ENCODE peak calls at places on chromosome 2, in seven cellular contexts. M, F, G, H, B, U and Q are unnamed samples.

GRCh38 chr2:96580771-96581170 is 44.2 kb downstream of the ARID5A start:
- DNase-seq in M (peak), F (peak), G (peak), H (peak), B (no peak), U (peak), Q (no peak)

GRCh38 chr2:234722176-234722575 is 225.3 kb upstream of the ARL4C start:
- DNase-seq in M (no peak), F (no peak), G (no peak), H (no peak), B (no peak), U (no peak), Q (no peak)

GRCh38 chr2:225010804-225011203 is 31.5 kb downstream of the DOCK10 start:
- DNase-seq in M (no peak), F (peak), G (no peak), H (peak), B (no peak), U (no peak), Q (no peak)

GRCh38 chr2:127580167-127581049 is 44.9 kb downstream of the MYO7B start:
- DNase-seq in M (no peak), F (no peak), G (no peak), H (no peak), B (no peak), U (no peak), Q (no peak)

GRCh38 chr2:75607988-75608683 is 38.4 kb upstream of the MRPL19 start:
- DNase-seq in M (no peak), F (no peak), G (no peak), H (no peak), B (no peak), U (no peak), Q (no peak)

GRCh38 chr2:28219134-28219533 is 173.5 kb upstream of the FOSL2 start:
- DNase-seq in M (peak), F (no peak), G (no peak), H (no peak), B (no peak), U (no peak), Q (no peak)

GRCh38 chr2:148885209-148885608 is 10.2 kb downstream of the KIF5C start:
- DNase-seq in M (no peak), F (no peak), G (no peak), H (no peak), B (no peak), U (no peak), Q (no peak)

GRCh38 chr2:239596298-239596697 is 195.5 kb upstream of the HDAC4 start:
- DNase-seq in M (no peak), F (no peak), G (no peak), H (no peak), B (no peak), U (no peak), Q (no peak)

GRCh38 chr2:197059498-197059897 is 133.0 kb upstream of the PGAP1 start:
- DNase-seq in M (no peak), F (no peak), G (no peak), H (no peak), B (no peak), U (no peak), Q (no peak)

GRCh38 chr2:121099329-121100318 is 185.4 kb downstream of the TFCP2L1 start:
- DNase-seq in M (peak), F (peak), G (no peak), H (peak), B (no peak), U (no peak), Q (no peak)

GRCh38 chr2:41994177-41994576 is 53.6 kb upstream of the PKDCC start:
- DNase-seq in M (no peak), F (no peak), G (no peak), H (no peak), B (no peak), U (no peak), Q (no peak)

GRCh38 chr2:6580982-6581381 is 284.7 kb downstream of the CMPK2 start:
- DNase-seq in M (no peak), F (no peak), G (no peak), H (no peak), B (no peak), U (no peak), Q (no peak)

GRCh38 chr2:230671117-230671516 is 41.5 kb upstream of the CAB39 start:
- DNase-seq in M (no peak), F (no peak), G (no peak), H (no peak), B (no peak), U (no peak), Q (no peak)

GRCh38 chr2:172011814-172012580 is 12.2 kb downstream of the METAP1D start:
- DNase-seq in M (no peak), F (no peak), G (no peak), H (no peak), B (no peak), U (no peak), Q (no peak)

GRCh38 chr2:203824653-203825052 is 42.9 kb upstream of the CTLA4 start:
- DNase-seq in M (no peak), F (no peak), G (no peak), H (no peak), B (no peak), U (no peak), Q (no peak)

GRCh38 chr2:111244864-111245263 is 124.2 kb downstream of the BCL2L11 start:
- DNase-seq in M (no peak), F (no peak), G (no peak), H (no peak), B (no peak), U (no peak), Q (no peak)

GRCh38 chr2:61510674-61511671 is 27.2 kb downstream of the XPO1 start:
- DNase-seq in M (no peak), F (no peak), G (peak), H (no peak), B (no peak), U (no peak), Q (no peak)

GRCh38 chr2:136051001-136051724 is 65.7 kb upstream of the DARS1 start:
- DNase-seq in M (no peak), F (no peak), G (no peak), H (no peak), B (no peak), U (no peak), Q (no peak)

GRCh38 chr2:216372761-216373291 is 543 bp upstream of the MARCHF4 start:
- DNase-seq in M (no peak), F (peak), G (no peak), H (no peak), B (no peak), U (no peak), Q (no peak)

GRCh38 chr2:240623531-240624010 is 1.7 kb upstream of the GPR35 start:
- DNase-seq in M (no peak), F (no peak), G (no peak), H (no peak), B (no peak), U (no peak), Q (no peak)

GRCh38 chr2:216590780-216591179 is 42.4 kb upstream of the IGFBP2 start:
- DNase-seq in M (no peak), F (peak), G (no peak), H (no peak), B (no peak), U (no peak), Q (no peak)

GRCh38 chr2:202652119-202652518 is 17.4 kb downstream of the FAM117B start:
- DNase-seq in M (no peak), F (no peak), G (no peak), H (no peak), B (no peak), U (no peak), Q (no peak)

GRCh38 chr2:202653890-202654289 is 19.1 kb downstream of the FAM117B start:
- DNase-seq in M (no peak), F (no peak), G (no peak), H (no peak), B (no peak), U (no peak), Q (no peak)

GRCh38 chr2:202660796-202661195 is 26.0 kb downstream of the FAM117B start:
- DNase-seq in M (no peak), F (no peak), G (no peak), H (no peak), B (no peak), U (no peak), Q (no peak)

GRCh38 chr2:202657876-202658275 is 23.1 kb downstream of the FAM117B start:
- DNase-seq in M (no peak), F (no peak), G (no peak), H (no peak), B (no peak), U (no peak), Q (no peak)
- TF ChIP-seq CTCF in M (no peak), F (no peak), G (no peak), H (no peak), B (no peak), U (no peak), Q (no peak)

DNA sequence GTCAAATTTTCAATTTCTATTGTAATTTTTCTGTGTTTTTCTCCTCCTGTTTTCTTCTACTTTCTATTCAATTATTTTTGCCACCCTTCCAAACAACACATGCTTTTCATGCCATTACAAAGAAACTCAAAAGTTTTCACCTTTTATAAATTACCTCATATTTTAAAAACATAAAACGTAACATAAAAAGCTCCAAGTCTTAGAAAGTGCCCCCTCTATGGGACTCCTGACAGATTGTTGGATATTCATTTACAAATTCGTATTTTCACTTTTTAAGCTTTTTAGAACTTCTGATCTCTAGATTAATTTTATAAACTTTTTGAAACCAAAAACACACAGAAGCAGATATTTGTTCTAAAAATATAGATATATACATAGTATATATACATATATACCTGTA is 1.6 kb downstream of the COL5A2 start:
- DNase-seq in M (no peak), F (peak), G (no peak), H (no peak), B (no peak), U (peak), Q (no peak)
- TF ChIP-seq CTCF in M (peak), F (peak), G (no peak), H (peak), B (no peak), U (peak), Q (no peak)

DNA sequence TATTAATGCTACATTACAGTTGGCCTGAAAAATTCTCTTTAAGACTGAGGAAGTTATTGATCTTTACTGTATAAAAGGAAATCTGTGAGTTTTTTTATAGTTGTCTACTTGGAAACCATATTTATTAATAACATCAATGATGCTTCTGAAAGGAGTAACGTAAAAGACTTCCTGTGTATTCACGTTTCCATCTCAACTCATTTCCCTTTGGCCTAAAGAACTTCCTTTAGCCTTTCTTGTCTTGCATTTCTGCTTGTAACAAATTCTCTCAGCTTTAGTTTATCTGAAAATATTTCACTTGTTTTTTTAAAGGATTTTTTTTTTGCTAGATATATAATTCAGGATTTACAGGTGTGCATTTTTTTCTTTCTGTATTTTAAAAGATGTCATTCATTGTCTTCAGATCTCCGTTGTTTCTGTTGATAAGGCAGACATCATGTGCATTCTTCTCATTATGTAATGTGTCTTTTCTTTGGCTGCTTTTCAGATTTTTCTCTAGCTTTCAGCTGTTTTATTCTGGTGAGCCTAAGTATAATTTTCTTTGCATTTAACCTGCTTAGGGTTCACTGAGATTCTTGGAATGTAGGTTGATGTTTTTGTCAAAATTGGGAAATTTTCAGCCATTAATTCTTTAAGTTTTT is 159.0 kb upstream of the DAPL1 start:
- DNase-seq in M (no peak), F (no peak), G (no peak), H (no peak), B (no peak), U (no peak), Q (no peak)
- TF ChIP-seq CTCF in M (no peak), F (no peak), G (no peak), H (no peak), B (no peak), U (no peak), Q (no peak)

GRCh38 chr2:128604045-128604444 is 285.4 kb upstream of the HS6ST1 start:
- DNase-seq in M (no peak), F (no peak), G (peak), H (no peak), B (no peak), U (no peak), Q (no peak)

GRCh38 chr2:128602038-128602698 is 283.5 kb upstream of the HS6ST1 start:
- DNase-seq in M (no peak), F (no peak), G (peak), H (no peak), B (no peak), U (no peak), Q (no peak)

GRCh38 chr2:128605421-128605820 is 286.8 kb upstream of the HS6ST1 start:
- DNase-seq in M (no peak), F (no peak), G (peak), H (no peak), B (no peak), U (no peak), Q (no peak)

GRCh38 chr2:128602699-128603101 is 284.0 kb upstream of the HS6ST1 start:
- DNase-seq in M (no peak), F (no peak), G (peak), H (no peak), B (no peak), U (no peak), Q (no peak)

GRCh38 chr2:128603411-128603924 is 284.8 kb upstream of the HS6ST1 start:
- DNase-seq in M (no peak), F (no peak), G (peak), H (no peak), B (no peak), U (no peak), Q (no peak)
- TF ChIP-seq CTCF in M (no peak), F (no peak), G (no peak), H (no peak), B (no peak), U (no peak), Q (no peak)

DNA sequence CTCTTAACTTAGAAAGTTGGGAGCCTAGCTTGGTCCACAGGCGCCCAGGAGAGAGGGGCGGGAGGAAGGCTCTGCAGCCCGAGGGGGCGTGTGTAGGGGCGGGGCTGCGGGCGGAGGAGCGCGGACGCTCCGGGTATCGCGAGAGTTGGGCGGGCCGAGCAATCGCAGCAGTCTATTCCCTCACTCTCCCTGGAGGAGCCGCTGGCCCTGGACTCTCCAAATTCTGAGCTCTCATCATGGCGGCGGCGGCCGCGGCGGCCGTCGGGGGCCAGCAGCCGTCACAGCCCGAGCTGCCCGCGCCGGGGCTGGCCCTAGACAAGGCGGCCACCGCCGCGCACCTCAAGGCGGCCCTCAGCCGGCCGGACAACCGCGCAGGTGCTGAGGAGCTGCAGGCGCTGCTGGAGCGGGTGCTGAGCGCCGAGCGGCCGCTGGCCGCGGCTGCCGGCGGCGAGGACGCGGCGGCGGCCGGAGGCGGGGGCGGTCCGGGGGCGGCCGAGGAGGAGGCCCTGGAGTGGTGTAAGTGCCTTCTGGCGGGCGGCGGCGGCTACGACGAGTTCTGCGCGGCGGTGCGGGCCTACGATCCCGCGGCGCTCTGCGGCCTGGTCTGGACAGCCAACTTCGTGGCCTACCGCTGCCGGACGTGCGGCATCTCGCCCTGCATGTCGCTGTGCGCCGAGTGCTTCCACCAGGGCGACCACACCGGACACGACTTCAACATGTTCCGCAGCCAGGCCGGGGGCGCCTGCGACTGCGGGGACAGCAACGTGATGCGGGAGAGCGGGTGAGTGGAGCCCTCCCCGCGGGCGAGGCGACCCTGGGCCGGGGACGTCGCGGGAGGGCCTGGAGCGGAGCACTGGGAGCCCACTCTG is at the start of gene UBR3:
- DNase-seq in M (peak), F (peak), G (peak), H (peak), B (peak), U (peak), Q (peak)
- TF ChIP-seq CTCF in M (no peak), F (no peak), G (no peak), H (no peak), B (no peak), U (no peak), Q (no peak)

GRCh38 chr2:238571626-238572372 is 145.1 kb downstream of the ASB1 start:
- DNase-seq in M (no peak), F (no peak), G (no peak), H (no peak), B (no peak), U (no peak), Q (no peak)

GRCh38 chr2:238574490-238575271 is 148.0 kb downstream of the ASB1 start:
- DNase-seq in M (no peak), F (no peak), G (no peak), H (no peak), B (no peak), U (no peak), Q (no peak)

GRCh38 chr2:238570926-238571325 is 144.2 kb downstream of the ASB1 start:
- DNase-seq in M (no peak), F (no peak), G (no peak), H (no peak), B (no peak), U (no peak), Q (no peak)

GRCh38 chr2:238573916-238574315 is 147.2 kb downstream of the ASB1 start:
- DNase-seq in M (no peak), F (no peak), G (no peak), H (no peak), B (no peak), U (no peak), Q (no peak)

DNA sequence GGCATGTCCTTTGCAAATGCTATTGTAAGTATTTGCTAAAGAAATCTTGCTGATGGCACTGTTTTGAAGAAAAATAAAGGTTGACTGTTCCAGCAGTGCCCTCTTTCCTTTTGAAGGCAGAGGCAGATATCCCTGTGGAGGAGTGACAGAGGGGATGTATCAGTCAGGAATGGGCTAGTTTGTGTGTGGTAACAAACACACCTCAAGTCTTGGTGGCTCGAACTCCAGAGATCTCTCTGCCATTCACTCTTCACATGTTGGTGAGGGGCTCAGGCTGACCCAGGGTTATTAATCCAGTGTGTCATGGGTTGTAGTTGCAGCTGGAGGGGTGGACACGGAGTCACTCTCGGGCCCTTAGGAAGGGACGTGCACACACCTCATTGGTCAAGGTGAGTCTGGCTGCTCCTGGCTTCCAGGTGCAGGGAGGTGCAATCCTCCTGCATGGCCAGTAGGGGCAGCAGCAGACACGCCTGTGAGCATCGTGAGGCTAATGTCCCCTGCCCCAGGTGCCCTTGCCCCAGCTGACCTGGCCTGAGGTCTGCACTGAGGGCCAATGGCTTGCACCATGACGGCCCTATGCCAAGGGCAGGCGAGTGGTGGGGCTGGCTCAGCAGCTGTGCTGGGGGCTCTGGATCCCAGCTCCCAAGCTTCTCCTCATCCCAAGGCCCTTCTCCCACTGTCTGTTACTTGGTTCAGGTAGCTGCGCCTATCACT is 146.5 kb downstream of the ASB1 start:
- DNase-seq in M (no peak), F (peak), G (no peak), H (peak), B (no peak), U (no peak), Q (no peak)
- TF ChIP-seq CTCF in M (peak), F (peak), G (peak), H (peak), B (no peak), U (peak), Q (no peak)

GRCh38 chr2:83827618-83828017 is 631.5 kb downstream of the SUCLG1 start:
- DNase-seq in M (no peak), F (no peak), G (no peak), H (no peak), B (no peak), U (no peak), Q (no peak)
- TF ChIP-seq CTCF in M (no peak), F (no peak), G (no peak), H (peak), B (no peak), U (peak), Q (no peak)

DNA sequence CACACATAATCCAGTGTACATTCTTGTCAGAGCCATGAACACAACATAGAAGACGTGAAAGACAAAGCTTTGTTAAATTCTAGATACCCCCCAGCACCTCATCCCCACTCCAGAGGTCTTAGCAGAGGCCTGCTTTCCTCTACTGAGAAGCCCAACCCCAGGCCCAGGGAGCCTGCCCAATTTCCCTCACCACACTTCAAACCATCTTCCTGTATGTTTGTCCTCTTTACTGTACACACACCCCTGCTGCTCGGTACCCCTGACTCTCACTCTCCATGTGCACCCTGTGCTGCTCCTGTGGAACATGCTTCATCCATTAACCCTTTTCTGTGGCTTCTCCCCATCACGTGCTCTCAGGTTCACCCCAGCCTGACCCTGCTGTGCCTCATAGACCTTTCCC is 37.2 kb downstream of the BOLA3 start:
- DNase-seq in M (no peak), F (no peak), G (no peak), H (no peak), B (no peak), U (no peak), Q (no peak)
- TF ChIP-seq CTCF in M (no peak), F (no peak), G (no peak), H (no peak), B (no peak), U (no peak), Q (no peak)